ENCODE peak calls at places on chromosomes 6 and 20, in seven cellular contexts. O is Caki2; M is stimulated activated CD4-positive, alpha-beta T cell treated with anti-CD3 and anti-CD28 coated beads, Interleukin-1b, Interleukin-23, amount 100 ng/mL, for 24 hours; U is right atrium auricular region; C is endothelial cell; V is A549; P is amniotic stem cell. S is an unnamed sample.

GRCh38 chr20:24971702-24972101 is 20.8 kb downstream of the APMAP start:
- DNase-seq in O (no peak), M (no peak), U (peak), C (no peak), V (no peak), P (no peak), S (no peak)

GRCh38 chr6:66993272-66993671 is 1286.2 kb upstream of the EYS start:
- DNase-seq in O (no peak), M (no peak), U (no peak), C (no peak), V (no peak), P (no peak), S (no peak)

GRCh38 chr20:18856873-18857272 is 43.3 kb downstream of the SCP2D1 start:
- DNase-seq in O (no peak), M (no peak), U (no peak), C (no peak), V (no peak), P (no peak), S (no peak)

GRCh38 chr6:34386316-34387137 is 5.9 kb downstream of the NUDT3 start:
- DNase-seq in O (peak), M (no peak), U (no peak), C (no peak), V (no peak), P (no peak), S (no peak)

GRCh38 chr6:90461367-90461766 is 125.5 kb downstream of the MAP3K7 start:
- DNase-seq in O (no peak), M (no peak), U (no peak), C (no peak), V (no peak), P (no peak), S (no peak)

GRCh38 chr6:45577836-45578504 is 200.2 kb upstream of the SUPT3H start:
- DNase-seq in O (no peak), M (no peak), U (no peak), C (peak), V (no peak), P (no peak), S (no peak)

GRCh38 chr20:53322651-53323050 is 271.0 kb downstream of the ZNF217 start:
- DNase-seq in O (no peak), M (no peak), U (no peak), C (no peak), V (no peak), P (no peak), S (no peak)

GRCh38 chr20:60700728-60701127 is 551.3 kb upstream of the CDH4 start:
- DNase-seq in O (no peak), M (no peak), U (no peak), C (no peak), V (no peak), P (no peak), S (no peak)

GRCh38 chr6:151054304-151054703 is 185.5 kb upstream of the AKAP12 start:
- DNase-seq in O (no peak), M (no peak), U (peak), C (no peak), V (no peak), P (no peak), S (no peak)

GRCh38 chr6:7505196-7505699 is 36.2 kb upstream of the DSP start:
- DNase-seq in O (peak), M (no peak), U (no peak), C (no peak), V (peak), P (peak), S (peak)

GRCh38 chr6:18019539-18020534 is 32.4 kb upstream of the KIF13A start:
- DNase-seq in O (no peak), M (no peak), U (no peak), C (no peak), V (no peak), P (no peak), S (no peak)

GRCh38 chr20:31721408-31722332 is 998 bp downstream of the BCL2L1 start:
- DNase-seq in O (no peak), M (no peak), U (no peak), C (no peak), V (no peak), P (no peak), S (peak)

GRCh38 chr20:59705651-59706101 is 101.3 kb downstream of the PHACTR3 start:
- DNase-seq in O (no peak), M (no peak), U (no peak), C (no peak), V (no peak), P (no peak), S (no peak)

GRCh38 chr6:39402239-39402751 is 79.8 kb upstream of the KCNK16 start:
- DNase-seq in O (no peak), M (no peak), U (no peak), C (no peak), V (no peak), P (no peak), S (no peak)

GRCh38 chr20:62628691-62629090 is 13.6 kb upstream of the SLCO4A1 start:
- DNase-seq in O (peak), M (no peak), U (no peak), C (no peak), V (no peak), P (no peak), S (peak)

GRCh38 chr6:44734886-44735630 is 347.6 kb downstream of the CDC5L start:
- DNase-seq in O (no peak), M (no peak), U (peak), C (no peak), V (no peak), P (no peak), S (no peak)

GRCh38 chr20:64092258-64093012 is 8.2 kb upstream of the LKAAEAR1 start:
- DNase-seq in O (no peak), M (no peak), U (no peak), C (no peak), V (no peak), P (no peak), S (no peak)

GRCh38 chr6:145886228-145886956 is 71.8 kb upstream of the FBXO30 start:
- DNase-seq in O (no peak), M (no peak), U (no peak), C (no peak), V (no peak), P (no peak), S (no peak)

GRCh38 chr6:100484474-100484873 is 19.8 kb upstream of the SIM1 start:
- DNase-seq in O (no peak), M (no peak), U (no peak), C (no peak), V (no peak), P (no peak), S (no peak)

GRCh38 chr20:24816431-24816830 is 132.6 kb upstream of the CST7 start:
- DNase-seq in O (no peak), M (no peak), U (no peak), C (no peak), V (no peak), P (no peak), S (no peak)

GRCh38 chr6:127347188-127347587 is 3.8 kb upstream of the ECHDC1 start:
- DNase-seq in O (no peak), M (no peak), U (no peak), C (no peak), V (no peak), P (no peak), S (no peak)

GRCh38 chr6:170006524-170007467 is 255.4 kb downstream of the ERMARD start:
- DNase-seq in O (no peak), M (no peak), U (no peak), C (no peak), V (no peak), P (no peak), S (peak)

GRCh38 chr20:51412991-51413471 is 129.5 kb downstream of the NFATC2 start:
- DNase-seq in O (no peak), M (no peak), U (peak), C (no peak), V (no peak), P (no peak), S (no peak)